ENCODE peak calls at places on chromosomes 13 and 19, in five cellular contexts. E, M, D, R and A are unnamed samples. For H3K27me3, the result is how much of the 10 kb centered on the place peaks cover.

GRCh38 chr13:40518481-40518882 is 148.0 kb downstream of the FOXO1 start:
- DNase-seq in M (no peak), R (no peak), D (no peak), E (no peak), A (no peak)

GRCh38 chr19:11552666-11553372 is 6.2 kb downstream of the ELOF1 start:
- DNase-seq in E (no peak), M (no peak), D (no peak), R (no peak), A (no peak)

GRCh38 chr13:93765811-93766210 is 539.2 kb downstream of the GPC6 start:
- DNase-seq in D (no peak), E (no peak), R (no peak), M (no peak), A (no peak)

GRCh38 chr19:7839476-7839875 is 9.5 kb downstream of the EVI5L start:
- DNase-seq in D (no peak), R (no peak), E (no peak), M (no peak), A (peak)

GRCh38 chr13:57946361-57946760 is 314.8 kb downstream of the PCDH17 start:
- DNase-seq in M (no peak), R (no peak), D (no peak), E (no peak), A (no peak)

GRCh38 chr13:29830000-29830399 is 20.4 kb downstream of the UBL3 start:
- DNase-seq in E (no peak), D (no peak), R (no peak), M (no peak), A (no peak)

GRCh38 chr13:27264181-27264580 is 6.4 kb upstream of the RASL11A start:
- DNase-seq in R (no peak), M (no peak), E (no peak), D (peak), A (no peak)

GRCh38 chr13:50594276-50594970 is 249.1 kb downstream of the DLEU7 start:
- DNase-seq in D (no peak), E (peak), M (no peak), R (no peak), A (no peak)

GRCh38 chr19:5024282-5024681 is 55.4 kb downstream of the KDM4B start:
- DNase-seq in D (no peak), E (no peak), M (no peak), R (no peak), A (no peak)

GRCh38 chr13:60661514-60661913 is 264.5 kb downstream of the TDRD3 start:
- DNase-seq in M (no peak), E (no peak), R (no peak), D (no peak), A (no peak)

GRCh38 chr13:93547886-93548285 is 321.3 kb downstream of the GPC6 start:
- DNase-seq in R (no peak), M (no peak), E (no peak), D (no peak), A (no peak)

GRCh38 chr13:109180905-109181425 is 551.6 kb downstream of the MYO16 start:
- DNase-seq in E (no peak), D (no peak), R (no peak), M (no peak), A (no peak)

GRCh38 chr13:108700421-108701170 is 71.2 kb downstream of the MYO16 start:
- DNase-seq in E (no peak), D (no peak), M (no peak), R (no peak), A (no peak)

GRCh38 chr19:14048439-14049153 is 13.3 kb downstream of the PALM3 start:
- DNase-seq in R (peak), M (no peak), E (peak), D (peak), A (no peak)

GRCh38 chr13:77565635-77566034 is 30.1 kb downstream of the SCEL start:
- DNase-seq in D (no peak), E (no peak), M (no peak), R (no peak), A (no peak)

GRCh38 chr19:42252365-42253244 is 2.3 kb downstream of the ERF start:
- DNase-seq in D (peak), R (peak), E (no peak), M (peak), A (peak)

DNA sequence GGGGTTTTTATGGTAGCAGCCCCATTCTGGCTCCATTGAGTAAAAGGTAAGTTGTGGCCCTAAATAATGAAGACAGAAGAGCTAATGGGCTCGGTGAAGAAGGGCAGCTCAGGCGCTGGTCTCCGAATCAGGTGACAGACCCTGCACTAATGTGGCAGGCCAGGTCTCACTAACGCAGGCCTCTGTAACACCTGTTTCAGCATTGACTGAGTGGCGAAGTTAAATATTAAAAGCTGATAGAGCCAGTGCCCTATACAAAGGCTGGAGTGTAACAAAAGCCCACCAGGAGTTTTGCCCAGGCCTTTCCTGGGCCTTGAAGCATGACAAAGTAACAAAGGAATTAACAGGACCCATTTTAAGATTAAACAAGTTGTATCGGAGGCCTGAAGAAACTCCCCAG is 19.2 kb downstream of the POP4 start:
- DNase-seq in D (no peak), E (no peak), M (no peak), R (no peak), A (no peak)
- H3K27ac ChIP-seq in D (no peak), E (no peak), M (no peak), R (no peak), A (no peak)

GRCh38 chr19:35508129-35508528 is 5.3 kb downstream of the DMKN start:
- DNase-seq in R (no peak), M (no peak), D (no peak), E (no peak), A (no peak)
- H3K27me3 ChIP-seq in R (under half), M (under half), D (under half), E (under half), A (under half)

GRCh38 chr13:79936368-79937136 is 404.4 kb downstream of the SPRY2 start:
- DNase-seq in E (no peak), D (no peak), M (peak), R (no peak), A (no peak)
- H3K27ac ChIP-seq in E (no peak), D (no peak), M (peak), R (peak), A (peak)

DNA sequence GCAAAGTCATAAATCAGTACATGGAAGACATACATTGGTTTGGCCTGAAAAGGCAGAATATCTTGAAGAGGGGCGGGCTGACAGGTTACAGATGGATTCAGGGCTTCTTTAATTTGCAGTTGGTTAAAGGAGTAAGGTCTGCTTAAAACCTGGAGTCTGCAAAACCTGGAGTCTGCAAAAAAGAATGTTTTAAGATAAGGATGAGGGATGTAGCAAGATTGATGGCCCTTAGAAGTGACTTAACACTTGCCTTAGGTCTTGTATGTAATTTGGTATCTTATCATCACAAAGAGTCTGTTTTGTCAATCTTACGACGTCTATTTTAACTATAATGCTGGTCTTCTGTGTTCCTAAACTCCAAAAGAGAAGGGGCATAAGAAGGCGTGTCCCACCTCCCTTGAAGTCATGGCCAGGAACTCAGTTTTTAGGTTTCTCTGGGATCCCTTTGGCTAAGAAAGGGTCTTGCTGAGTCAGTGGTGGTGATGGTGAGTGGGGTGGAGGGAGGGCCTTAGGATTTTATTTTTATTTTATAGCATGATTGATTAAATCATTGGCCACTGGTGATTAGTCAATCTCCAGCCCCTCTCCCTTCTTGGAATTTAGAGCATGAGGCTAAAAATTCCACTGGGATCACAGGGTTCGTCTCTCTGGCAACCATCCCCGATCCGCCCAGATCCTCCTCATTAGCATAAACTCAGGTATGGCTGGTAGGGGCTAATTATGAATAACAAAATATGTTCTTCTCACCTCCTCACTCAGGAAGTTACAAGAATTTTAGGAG is 10.1 kb upstream of the HAS1 start:
- DNase-seq in D (no peak), M (no peak), R (no peak), E (no peak), A (no peak)
- H3K27me3 ChIP-seq in D (under half), M (under half), R (under half), E (under half), A (under half)

GRCh38 chr19:2425622-2426581 is 1.5 kb downstream of the TIMM13 start:
- DNase-seq in D (no peak), M (no peak), E (peak), R (no peak), A (no peak)

GRCh38 chr19:2422951-2423880 is 4.2 kb downstream of the TIMM13 start:
- DNase-seq in M (no peak), E (no peak), R (no peak), D (peak), A (no peak)

GRCh38 chr19:2424686-2425621 is 2.4 kb downstream of the TIMM13 start:
- DNase-seq in E (peak), R (peak), D (peak), M (no peak), A (peak)

GRCh38 chr19:2421581-2422306 is 5.6 kb downstream of the TIMM13 start:
- DNase-seq in M (no peak), D (no peak), E (peak), R (no peak), A (peak)

DNA sequence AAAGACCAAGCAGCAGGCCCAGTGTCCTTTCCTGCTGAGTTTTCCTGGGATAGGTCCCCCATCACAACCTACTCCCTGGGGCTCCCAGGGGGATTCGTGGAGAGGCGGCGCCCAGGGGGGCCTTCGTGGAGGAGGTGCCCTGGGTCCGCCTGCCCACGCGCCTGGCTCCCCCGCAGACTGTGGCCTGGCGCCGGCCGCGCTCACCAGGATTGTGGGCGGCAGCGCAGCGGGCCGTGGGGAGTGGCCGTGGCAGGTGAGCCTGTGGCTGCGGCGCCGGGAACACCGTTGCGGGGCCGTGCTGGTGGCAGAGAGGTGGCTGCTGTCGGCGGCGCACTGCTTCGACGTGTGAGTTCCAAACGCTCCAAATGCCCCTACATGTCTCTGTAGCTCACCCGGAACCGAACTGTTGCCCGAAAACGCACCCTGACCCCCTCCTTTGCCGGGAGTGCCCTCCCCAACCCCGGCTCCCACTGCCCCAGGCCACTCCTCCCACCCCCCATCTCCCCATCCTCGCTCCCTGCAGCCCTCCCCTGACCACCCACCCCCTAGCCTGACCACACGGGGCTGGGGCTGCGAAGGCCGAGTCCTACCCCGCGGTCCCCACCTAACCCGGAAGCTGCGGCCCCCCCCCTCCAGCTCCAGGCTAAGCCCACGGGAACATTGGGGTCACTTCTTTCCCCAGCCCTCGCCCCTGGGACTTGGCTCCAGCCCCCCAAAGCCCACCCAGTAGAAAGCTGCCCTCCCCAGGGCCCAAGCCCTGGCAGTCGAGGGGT is 3.3 kb downstream of the TIMM13 start:
- DNase-seq in D (no peak), R (no peak), M (no peak), E (peak), A (no peak)
- H3K27ac ChIP-seq in D (peak), R (no peak), M (no peak), E (no peak), A (no peak)

DNA sequence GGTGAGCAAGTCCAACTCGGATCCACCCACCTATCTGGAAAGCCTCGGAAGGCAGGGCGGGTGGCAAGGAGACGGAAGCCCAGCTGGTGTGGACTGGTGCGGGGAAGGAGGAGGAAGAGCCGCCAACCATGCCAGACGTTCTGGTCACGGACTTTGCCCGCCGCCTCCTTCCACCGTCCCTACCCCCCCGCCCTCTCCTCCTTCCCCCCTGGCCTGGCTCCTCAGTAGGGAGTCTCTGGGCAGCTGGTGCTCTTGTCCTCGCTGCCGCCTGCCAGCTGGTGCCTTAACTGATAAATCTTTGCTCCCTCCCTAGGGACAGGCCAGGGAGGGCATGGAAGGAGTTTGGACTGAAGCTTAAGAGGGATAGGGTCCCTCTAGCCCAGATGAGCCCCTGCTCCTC is 4.8 kb downstream of the SYNGR4 start:
- DNase-seq in R (no peak), E (no peak), M (no peak), D (no peak), A (no peak)
- H3K27me3 ChIP-seq in R (under half), E (under half), M (under half), D (under half), A (under half)

GRCh38 chr13:41609828-41610227 is 152.5 kb downstream of the RGCC start:
- DNase-seq in E (no peak), D (no peak), M (no peak), R (no peak), A (no peak)
- H3K27ac ChIP-seq in E (no peak), D (no peak), M (peak), R (peak), A (peak)

GRCh38 chr13:96672016-96672415 is 322.3 kb downstream of the OXGR1 start:
- DNase-seq in E (no peak), D (no peak), R (no peak), M (no peak), A (no peak)

GRCh38 chr13:96677029-96677428 is 317.2 kb downstream of the OXGR1 start:
- DNase-seq in D (no peak), M (no peak), R (no peak), E (no peak), A (no peak)

GRCh38 chr13:96673825-96674224 is 320.5 kb downstream of the OXGR1 start:
- DNase-seq in M (no peak), D (no peak), E (no peak), R (no peak), A (no peak)

GRCh38 chr13:96671073-96671472 is 323.2 kb downstream of the OXGR1 start:
- DNase-seq in D (no peak), M (no peak), E (no peak), R (no peak), A (no peak)
- H3K27me3 ChIP-seq in D (under half), M (under half), E (under half), R (under half), A (under half)

DNA sequence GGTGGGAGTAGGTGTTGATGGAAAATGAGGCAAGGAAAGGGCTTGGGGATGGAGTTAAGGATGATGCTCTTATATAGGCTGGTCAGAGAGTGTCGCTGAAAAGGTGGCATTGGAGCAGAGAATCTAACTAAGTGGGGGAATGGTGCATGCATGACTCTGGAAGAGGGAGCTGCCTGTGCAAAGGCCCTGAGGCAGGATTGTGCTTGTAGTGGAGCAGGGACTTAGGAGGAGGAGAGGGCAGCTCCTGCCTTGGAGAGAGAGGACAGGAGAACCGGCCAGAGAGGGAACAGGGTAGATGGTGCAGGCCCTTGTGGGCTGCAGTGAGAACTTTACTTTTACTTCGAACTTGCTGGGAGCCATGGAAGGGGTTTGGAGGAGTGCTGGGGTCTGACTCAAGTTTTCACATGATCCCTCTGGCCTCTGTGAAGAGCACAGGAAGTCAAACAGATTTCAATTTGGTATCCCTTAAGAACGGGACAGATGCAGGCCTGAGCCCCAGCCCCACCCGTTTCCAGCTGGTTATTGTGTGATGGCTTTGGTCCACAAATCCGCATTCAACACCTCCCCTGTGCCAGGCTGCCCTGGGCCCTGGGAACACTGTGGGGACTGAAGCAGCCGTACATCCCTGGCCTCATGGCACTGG is 7.0 kb downstream of the AP2A1 start:
- DNase-seq in R (no peak), D (no peak), E (no peak), M (no peak), A (no peak)
- H3K27ac ChIP-seq in R (no peak), D (no peak), E (no peak), M (no peak), A (peak)